ENCODE peak calls at places on chromosomes 6 and 20, in four cellular contexts. J, E, U and R are unnamed samples.

GRCh38 chr6:88866856-88867255 is 96.6 kb downstream of the RNGTT start:
- DNase-seq in J (no peak), E (no peak), U (no peak), R (no peak)

GRCh38 chr20:50163570-50164317 is 10.2 kb upstream of the PEDS1 start:
- DNase-seq in J (no peak), E (no peak), U (no peak), R (no peak)

GRCh38 chr6:151494235-151494950 is 576 bp downstream of the CCDC170 start:
- DNase-seq in J (no peak), E (peak; percentile 9), U (peak; percentile 13), R (peak; percentile 50)

GRCh38 chr6:3749390-3749978 is 2.0 kb downstream of the PXDC1 start:
- DNase-seq in J (no peak), E (no peak), U (no peak), R (no peak)

GRCh38 chr6:79170915-79171314 is 63.6 kb downstream of the HMGN3 start:
- DNase-seq in J (no peak), E (no peak), U (no peak), R (no peak)

GRCh38 chr20:12040261-12040660 is 122.6 kb downstream of the BTBD3 start:
- DNase-seq in J (no peak), E (no peak), U (no peak), R (no peak)

GRCh38 chr6:43271944-43272343 is 26.1 kb upstream of the SLC22A7 start:
- DNase-seq in J (no peak), E (no peak), U (no peak), R (no peak)

GRCh38 chr20:40962733-40963504 is 65.7 kb upstream of the TOP1 start:
- DNase-seq in J (peak; percentile 45), E (peak; percentile 79), U (peak; percentile 78), R (peak; percentile 65)

GRCh38 chr6:110542311-110543024 is 66.1 kb upstream of the SLC22A16 start:
- DNase-seq in J (peak; percentile 64), E (no peak), U (no peak), R (peak; percentile 23)

GRCh38 chr6:132742495-132742894 is 15.2 kb downstream of the VNN2 start:
- DNase-seq in J (no peak), E (no peak), U (no peak), R (no peak)

GRCh38 chr20:50083034-50083433 is 29.9 kb downstream of the UBE2V1 start:
- DNase-seq in J (no peak), E (no peak), U (no peak), R (no peak)

GRCh38 chr6:108690326-108691000 is 129.7 kb downstream of the FOXO3 start:
- DNase-seq in J (no peak), E (no peak), U (no peak), R (peak; percentile 61)

GRCh38 chr6:166862287-166862977 is 93.9 kb downstream of the RNASET2 start:
- DNase-seq in J (no peak), E (peak; percentile 26), U (no peak), R (no peak)

GRCh38 chr6:116557863-116558262 is 4.3 kb downstream of the CALHM4 start:
- DNase-seq in J (no peak), E (no peak), U (no peak), R (peak; percentile 99)

GRCh38 chr6:89022747-89023289 is 57.7 kb upstream of the PNRC1 start:
- DNase-seq in J (no peak), E (no peak), U (no peak), R (peak; percentile 43)

GRCh38 chr6:149129401-149130077 is 188.0 kb upstream of the TAB2 start:
- DNase-seq in J (no peak), E (no peak), U (no peak), R (peak; percentile 89)

GRCh38 chr6:1482381-1483166 is 93.2 kb downstream of the FOXF2 start:
- DNase-seq in J (no peak), E (no peak), U (no peak), R (peak; percentile 48)

GRCh38 chr6:129923520-129923919 is 62.4 kb upstream of the TMEM244 start:
- DNase-seq in J (no peak), E (no peak), U (no peak), R (peak; percentile 33)

GRCh38 chr6:34771727-34772126 is 14.4 kb downstream of the SNRPC start:
- DNase-seq in J (no peak), E (no peak), U (no peak), R (peak; percentile 81)

GRCh38 chr6:152635949-152636674 is 1.1 kb downstream of the SYNE1 start:
- DNase-seq in J (peak; percentile 9), E (no peak), U (no peak), R (peak; percentile 19)

GRCh38 chr6:119116712-119117281 is 38.3 kb upstream of the FAM184A start:
- DNase-seq in J (no peak), E (no peak), U (no peak), R (no peak)

GRCh38 chr6:11209369-11209768 is 23.1 kb downstream of the NEDD9 start:
- DNase-seq in J (no peak), E (no peak), U (no peak), R (no peak)

GRCh38 chr6:122020588-122021271 is 378.7 kb upstream of the HSF2 start:
- DNase-seq in J (no peak), E (no peak), U (no peak), R (no peak)

GRCh38 chr6:6972456-6972855 is 135.3 kb upstream of the RREB1 start:
- DNase-seq in J (no peak), E (no peak), U (no peak), R (peak; percentile 49)

GRCh38 chr20:58463231-58463630 is 52.0 kb downstream of the APCDD1L start:
- DNase-seq in J (no peak), E (no peak), U (no peak), R (no peak)

GRCh38 chr6:148864941-148865340 is 118.1 kb downstream of the UST start:
- DNase-seq in J (no peak), E (no peak), U (no peak), R (no peak)

GRCh38 chr6:16292432-16292831 is 54.0 kb downstream of the GMPR start:
- DNase-seq in J (no peak), E (no peak), U (no peak), R (no peak)

GRCh38 chr6:56905378-56905777 is 49.5 kb upstream of the BEND6 start:
- DNase-seq in J (no peak), E (no peak), U (no peak), R (no peak)